ENCODE peak calls at places on chromosomes 2 and 18, in four cellular contexts. Q is epithelial cell of esophagus, D is AG04449, B is COR-L47. X is an unnamed sample.
A peak's percentile ranks its signal among the peaks of the same experiment; 100 is the strongest.

GRCh38 chr18:10167759-10168158 is 253.9 kb downstream of the VAPA start:
- DNase-seq in Q (no peak), D (no peak), B (no peak), X (no peak)

GRCh38 chr2:164802095-164802744 is 39.4 kb downstream of the COBLL1 start:
- DNase-seq in Q (no peak), D (no peak), B (no peak), X (no peak)

GRCh38 chr2:96065381-96065930 is 30.7 kb upstream of the GPAT2 start:
- DNase-seq in Q (no peak), D (no peak), B (no peak), X (no peak)

GRCh38 chr2:27378096-27378808 is 2.3 kb downstream of the ZNF513 start:
- DNase-seq in Q (peak; percentile 29), D (no peak), B (no peak), X (peak; percentile 30)

GRCh38 chr2:219073413-219074129 is 12.8 kb upstream of the IHH start:
- DNase-seq in Q (peak; percentile 68), D (peak; percentile 16), B (peak; percentile 70), X (peak; percentile 77)

GRCh38 chr18:47931707-47932103 is 1.2 kb upstream of the SMAD2 start:
- DNase-seq in Q (peak; percentile 46), D (no peak), B (peak; percentile 77), X (peak; percentile 42)

GRCh38 chr2:29583548-29584121 is 337.8 kb downstream of the ALK start:
- DNase-seq in Q (no peak), D (no peak), B (no peak), X (no peak)

GRCh38 chr2:170747921-170748320 is 22.3 kb upstream of the ERICH2 start:
- DNase-seq in Q (peak; percentile 93), D (no peak), B (no peak), X (peak; percentile 62)

GRCh38 chr2:110655701-110656100 is 22.2 kb downstream of the BUB1 start:
- DNase-seq in Q (peak; percentile 21), D (no peak), B (no peak), X (no peak)

GRCh38 chr2:44290271-44290670 is 15.0 kb downstream of the SLC3A1 start:
- DNase-seq in Q (peak; percentile 30), D (no peak), B (no peak), X (peak; percentile 92)

GRCh38 chr2:241804326-241805276 is 4.4 kb upstream of the NEU4 start:
- DNase-seq in Q (no peak), D (no peak), B (no peak), X (peak; percentile 63)

GRCh38 chr2:200650195-200650594 is 64.4 kb downstream of the AOX1 start:
- DNase-seq in Q (no peak), D (no peak), B (no peak), X (no peak)

GRCh38 chr2:19851116-19851515 is 50.7 kb downstream of the TTC32 start:
- DNase-seq in Q (peak; percentile 30), D (no peak), B (no peak), X (peak; percentile 36)

GRCh38 chr2:225117061-225117716 is 74.9 kb upstream of the DOCK10 start:
- DNase-seq in Q (no peak), D (no peak), B (no peak), X (no peak)

GRCh38 chr2:71620851-71621251 is 167.5 kb downstream of the DYSF start:
- DNase-seq in Q (no peak), D (no peak), B (no peak), X (no peak)

GRCh38 chr2:54429811-54430600 is 26.1 kb upstream of the SPTBN1 start:
- DNase-seq in Q (no peak), D (no peak), B (no peak), X (no peak)

GRCh38 chr2:624551-625347 is 52.5 kb downstream of the TMEM18 start:
- DNase-seq in Q (no peak), D (no peak), B (no peak), X (no peak)

GRCh38 chr2:173386441-173387044 is 31.9 kb downstream of the CDCA7 start:
- DNase-seq in Q (no peak), D (no peak), B (no peak), X (no peak)

GRCh38 chr2:236209535-236209934 is 41.3 kb upstream of the GBX2 start:
- DNase-seq in Q (no peak), D (no peak), B (no peak), X (no peak)

GRCh38 chr2:23411752-23412431 is 26.9 kb downstream of the KLHL29 start:
- DNase-seq in Q (peak; percentile 96), D (peak; percentile 96), B (no peak), X (peak; percentile 72)

GRCh38 chr2:230821261-230821990 is 43.3 kb upstream of the ITM2C start:
- DNase-seq in Q (no peak), D (no peak), B (no peak), X (no peak)

GRCh38 chr2:12284487-12284886 is 432.2 kb upstream of the TRIB2 start:
- DNase-seq in Q (peak; percentile 24), D (no peak), B (no peak), X (peak; percentile 84)

GRCh38 chr2:105872142-105872728 is 127.5 kb downstream of the NCK2 start:
- DNase-seq in Q (no peak), D (no peak), B (no peak), X (no peak)

GRCh38 chr2:219168526-219168925 is 1.3 kb downstream of the SLC23A3 start:
- DNase-seq in Q (no peak), D (no peak), B (no peak), X (no peak)

GRCh38 chr18:50181590-50181989 is 13.4 kb downstream of the MYO5B start:
- DNase-seq in Q (no peak), D (no peak), B (no peak), X (no peak)

GRCh38 chr2:24482972-24483300 is 8.1 kb upstream of the NCOA1 start:
- DNase-seq in Q (no peak), D (no peak), B (no peak), X (no peak)

X was measured in renal cortical epithelial cell.